ENCODE peak calls at places on chromosomes 7 and 10, in seven cellular contexts. One of them, this sample, is unnamed.
A peak's percentile ranks its signal among the peaks of the same experiment; 100 is the strongest.

GRCh38 chr7:155785536-155785935 is 26.7 kb downstream of the SHH start:
- DNase-seq in neural progenitor cell: no peak
- DNase-seq in BE2C: no peak
- DNase-seq in upper lobe of left lung: no peak
- DNase-seq in right lobe of liver: no peak
- DNase-seq in CD8-positive, alpha-beta memory T cell: no peak
- DNase-seq in testis: no peak
- DNase-seq in this sample: no peak

GRCh38 chr10:123999956-124000615 is 93.3 kb downstream of the CHST15 start:
- DNase-seq in BE2C: no peak
- DNase-seq in testis: no peak
- DNase-seq in upper lobe of left lung: no peak
- DNase-seq in neural progenitor cell: no peak
- DNase-seq in CD8-positive, alpha-beta memory T cell: no peak
- DNase-seq in right lobe of liver: peak; percentile 47
- DNase-seq in this sample: no peak

GRCh38 chr10:133420028-133420427 is 4.4 kb downstream of the SPRN start:
- DNase-seq in BE2C: no peak
- DNase-seq in upper lobe of left lung: no peak
- DNase-seq in neural progenitor cell: no peak
- DNase-seq in CD8-positive, alpha-beta memory T cell: no peak
- DNase-seq in testis: no peak
- DNase-seq in right lobe of liver: no peak
- DNase-seq in this sample: no peak

GRCh38 chr7:38838992-38839391 is 70.0 kb downstream of the VPS41 start:
- DNase-seq in testis: no peak
- DNase-seq in neural progenitor cell: no peak
- DNase-seq in CD8-positive, alpha-beta memory T cell: no peak
- DNase-seq in right lobe of liver: no peak
- DNase-seq in BE2C: no peak
- DNase-seq in upper lobe of left lung: no peak
- DNase-seq in this sample: no peak

GRCh38 chr10:8873310-8873709 is 818.8 kb downstream of the GATA3 start:
- DNase-seq in testis: no peak
- DNase-seq in upper lobe of left lung: no peak
- DNase-seq in BE2C: no peak
- DNase-seq in right lobe of liver: no peak
- DNase-seq in CD8-positive, alpha-beta memory T cell: no peak
- DNase-seq in neural progenitor cell: no peak
- DNase-seq in this sample: no peak

GRCh38 chr10:17229717-17229966 is 1.6 kb downstream of the VIM start:
- DNase-seq in testis: no peak
- DNase-seq in upper lobe of left lung: no peak
- DNase-seq in CD8-positive, alpha-beta memory T cell: no peak
- DNase-seq in BE2C: no peak
- DNase-seq in right lobe of liver: no peak
- DNase-seq in neural progenitor cell: peak; percentile 73
- DNase-seq in this sample: no peak

GRCh38 chr7:131000873-131001272 is 266.9 kb upstream of the KLF14 start:
- DNase-seq in CD8-positive, alpha-beta memory T cell: no peak
- DNase-seq in BE2C: no peak
- DNase-seq in right lobe of liver: no peak
- DNase-seq in testis: no peak
- DNase-seq in neural progenitor cell: no peak
- DNase-seq in upper lobe of left lung: no peak
- DNase-seq in this sample: no peak

GRCh38 chr7:91995391-91995790 is 54.7 kb downstream of the AKAP9 start:
- DNase-seq in right lobe of liver: no peak
- DNase-seq in neural progenitor cell: no peak
- DNase-seq in upper lobe of left lung: no peak
- DNase-seq in CD8-positive, alpha-beta memory T cell: no peak
- DNase-seq in BE2C: no peak
- DNase-seq in testis: no peak
- DNase-seq in this sample: no peak

GRCh38 chr10:117716896-117717295 is 174.3 kb downstream of the EMX2 start:
- DNase-seq in CD8-positive, alpha-beta memory T cell: no peak
- DNase-seq in BE2C: no peak
- DNase-seq in testis: no peak
- DNase-seq in right lobe of liver: no peak
- DNase-seq in neural progenitor cell: no peak
- DNase-seq in upper lobe of left lung: no peak
- DNase-seq in this sample: no peak

GRCh38 chr10:98029149-98030092 is 1.0 kb downstream of the CRTAC1 start:
- DNase-seq in right lobe of liver: no peak
- DNase-seq in neural progenitor cell: peak; percentile 60
- DNase-seq in CD8-positive, alpha-beta memory T cell: no peak
- DNase-seq in testis: no peak
- DNase-seq in BE2C: no peak
- DNase-seq in upper lobe of left lung: no peak
- DNase-seq in this sample: peak; percentile 66

GRCh38 chr10:102845352-102845902 is 8.2 kb upstream of the CYP17A1 start:
- DNase-seq in testis: no peak
- DNase-seq in CD8-positive, alpha-beta memory T cell: no peak
- DNase-seq in right lobe of liver: no peak
- DNase-seq in neural progenitor cell: no peak
- DNase-seq in BE2C: no peak
- DNase-seq in upper lobe of left lung: no peak
- DNase-seq in this sample: no peak

GRCh38 chr10:36534471-36535002 is 590.9 kb upstream of the ANKRD30A start:
- DNase-seq in neural progenitor cell: no peak
- DNase-seq in testis: no peak
- DNase-seq in BE2C: no peak
- DNase-seq in upper lobe of left lung: no peak
- DNase-seq in right lobe of liver: no peak
- DNase-seq in CD8-positive, alpha-beta memory T cell: no peak
- DNase-seq in this sample: no peak

GRCh38 chr7:45035909-45036308 is 35.9 kb downstream of the CCM2 start:
- DNase-seq in right lobe of liver: no peak
- DNase-seq in neural progenitor cell: no peak
- DNase-seq in upper lobe of left lung: no peak
- DNase-seq in testis: no peak
- DNase-seq in BE2C: no peak
- DNase-seq in CD8-positive, alpha-beta memory T cell: no peak
- DNase-seq in this sample: no peak

GRCh38 chr10:103535595-103535994 is 42.1 kb downstream of the NEURL1 start:
- DNase-seq in right lobe of liver: no peak
- DNase-seq in upper lobe of left lung: no peak
- DNase-seq in CD8-positive, alpha-beta memory T cell: no peak
- DNase-seq in neural progenitor cell: no peak
- DNase-seq in testis: no peak
- DNase-seq in BE2C: no peak
- DNase-seq in this sample: no peak

GRCh38 chr10:510415-510881 is 179.0 kb downstream of the DIP2C start:
- DNase-seq in testis: no peak
- DNase-seq in neural progenitor cell: no peak
- DNase-seq in right lobe of liver: no peak
- DNase-seq in upper lobe of left lung: no peak
- DNase-seq in CD8-positive, alpha-beta memory T cell: no peak
- DNase-seq in BE2C: no peak
- DNase-seq in this sample: no peak

GRCh38 chr10:86371116-86371515 is 4.5 kb upstream of the GRID1 start:
- DNase-seq in CD8-positive, alpha-beta memory T cell: no peak
- DNase-seq in BE2C: no peak
- DNase-seq in testis: no peak
- DNase-seq in upper lobe of left lung: no peak
- DNase-seq in neural progenitor cell: no peak
- DNase-seq in right lobe of liver: peak; percentile 24
- DNase-seq in this sample: no peak

GRCh38 chr7:116990056-116990455 is 36.8 kb downstream of the ST7 start:
- DNase-seq in CD8-positive, alpha-beta memory T cell: no peak
- DNase-seq in neural progenitor cell: no peak
- DNase-seq in upper lobe of left lung: no peak
- DNase-seq in right lobe of liver: no peak
- DNase-seq in testis: no peak
- DNase-seq in BE2C: no peak
- DNase-seq in this sample: no peak

GRCh38 chr7:98090116-98090515 is 16.5 kb upstream of the LMTK2 start:
- DNase-seq in right lobe of liver: no peak
- DNase-seq in CD8-positive, alpha-beta memory T cell: no peak
- DNase-seq in BE2C: no peak
- DNase-seq in upper lobe of left lung: no peak
- DNase-seq in testis: no peak
- DNase-seq in neural progenitor cell: no peak
- DNase-seq in this sample: no peak

GRCh38 chr10:118571123-118571522 is 24.3 kb downstream of the PRLHR start:
- DNase-seq in neural progenitor cell: peak; percentile 14
- DNase-seq in BE2C: no peak
- DNase-seq in testis: peak; percentile 60
- DNase-seq in right lobe of liver: no peak
- DNase-seq in upper lobe of left lung: no peak
- DNase-seq in CD8-positive, alpha-beta memory T cell: no peak
- DNase-seq in this sample: no peak

GRCh38 chr7:36943591-36944430 is 219.5 kb upstream of the AOAH start:
- DNase-seq in testis: no peak
- DNase-seq in right lobe of liver: no peak
- DNase-seq in CD8-positive, alpha-beta memory T cell: no peak
- DNase-seq in upper lobe of left lung: no peak
- DNase-seq in BE2C: no peak
- DNase-seq in neural progenitor cell: no peak
- DNase-seq in this sample: no peak

GRCh38 chr7:36941359-36941758 is 217.1 kb upstream of the AOAH start:
- DNase-seq in BE2C: no peak
- DNase-seq in neural progenitor cell: no peak
- DNase-seq in CD8-positive, alpha-beta memory T cell: no peak
- DNase-seq in upper lobe of left lung: no peak
- DNase-seq in testis: no peak
- DNase-seq in right lobe of liver: no peak
- DNase-seq in this sample: no peak

GRCh38 chr7:36942558-36943354 is 218.5 kb upstream of the AOAH start:
- DNase-seq in neural progenitor cell: no peak
- DNase-seq in testis: no peak
- DNase-seq in upper lobe of left lung: no peak
- DNase-seq in right lobe of liver: no peak
- DNase-seq in CD8-positive, alpha-beta memory T cell: no peak
- DNase-seq in BE2C: no peak
- DNase-seq in this sample: no peak

GRCh38 chr7:36939816-36940215 is 215.5 kb upstream of the AOAH start:
- DNase-seq in CD8-positive, alpha-beta memory T cell: no peak
- DNase-seq in BE2C: no peak
- DNase-seq in testis: no peak
- DNase-seq in upper lobe of left lung: no peak
- DNase-seq in right lobe of liver: no peak
- DNase-seq in neural progenitor cell: no peak
- DNase-seq in this sample: no peak

GRCh38 chr7:36942062-36942461 is 217.8 kb upstream of the AOAH start:
- DNase-seq in BE2C: no peak
- DNase-seq in upper lobe of left lung: no peak
- DNase-seq in CD8-positive, alpha-beta memory T cell: no peak
- DNase-seq in neural progenitor cell: no peak
- DNase-seq in testis: no peak
- DNase-seq in right lobe of liver: no peak
- DNase-seq in this sample: no peak
- H3K9me3 ChIP-seq in BE2C: peaks cover 9% of the 10 kb centered on the region
- H3K9me3 ChIP-seq in upper lobe of left lung: peaks cover 27% of the 10 kb centered on the region
- H3K9me3 ChIP-seq in CD8-positive, alpha-beta memory T cell: peaks cover 44% of the 10 kb centered on the region
- H3K9me3 ChIP-seq in neural progenitor cell: peaks cover 9% of the 10 kb centered on the region
- H3K9me3 ChIP-seq in testis: no peaks in the 10 kb centered on the region
- H3K9me3 ChIP-seq in right lobe of liver: peaks cover 2% of the 10 kb centered on the region
- H3K9me3 ChIP-seq in this sample: peaks cover 3% of the 10 kb centered on the region

GRCh38 chr10:109214916-109215740 is 708.2 kb downstream of the XPNPEP1 start:
- DNase-seq in BE2C: no peak
- DNase-seq in upper lobe of left lung: no peak
- DNase-seq in right lobe of liver: no peak
- DNase-seq in testis: no peak
- DNase-seq in CD8-positive, alpha-beta memory T cell: no peak
- DNase-seq in neural progenitor cell: no peak
- DNase-seq in this sample: no peak
- H3K9me3 ChIP-seq in BE2C: no peaks in the 10 kb centered on the region
- H3K9me3 ChIP-seq in upper lobe of left lung: no peaks in the 10 kb centered on the region
- H3K9me3 ChIP-seq in right lobe of liver: no peaks in the 10 kb centered on the region
- H3K9me3 ChIP-seq in testis: no peaks in the 10 kb centered on the region
- H3K9me3 ChIP-seq in CD8-positive, alpha-beta memory T cell: no peaks in the 10 kb centered on the region
- H3K9me3 ChIP-seq in neural progenitor cell: no peaks in the 10 kb centered on the region
- H3K9me3 ChIP-seq in this sample: no peaks in the 10 kb centered on the region

DNA sequence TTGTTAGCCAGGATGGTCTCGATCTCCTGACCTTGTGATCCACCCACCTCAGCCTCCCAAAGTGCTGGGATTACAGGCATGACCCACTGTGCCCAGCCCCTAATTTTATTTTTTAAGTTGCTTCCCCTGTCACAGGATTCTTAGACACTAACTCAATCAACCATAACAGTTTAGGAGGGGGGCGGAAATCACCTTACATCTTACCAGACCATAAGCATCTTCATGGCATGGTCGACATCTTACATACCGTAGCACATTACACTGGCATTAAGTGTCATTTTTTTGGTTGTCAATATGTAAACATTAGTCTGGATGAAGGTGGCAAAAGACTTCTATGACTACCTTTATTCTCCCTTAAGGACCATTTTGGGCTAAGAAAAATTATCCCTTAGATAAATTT is 95.6 kb downstream of the TRIM24 start:
- DNase-seq in CD8-positive, alpha-beta memory T cell: no peak
- DNase-seq in right lobe of liver: no peak
- DNase-seq in testis: no peak
- DNase-seq in BE2C: no peak
- DNase-seq in upper lobe of left lung: no peak
- DNase-seq in neural progenitor cell: no peak
- DNase-seq in this sample: no peak
- H3K9me3 ChIP-seq in CD8-positive, alpha-beta memory T cell: peaks cover 13% of the 10 kb centered on the region
- H3K9me3 ChIP-seq in right lobe of liver: no peaks in the 10 kb centered on the region
- H3K9me3 ChIP-seq in testis: no peaks in the 10 kb centered on the region
- H3K9me3 ChIP-seq in BE2C: no peaks in the 10 kb centered on the region
- H3K9me3 ChIP-seq in upper lobe of left lung: peaks cover 56% of the 10 kb centered on the region
- H3K9me3 ChIP-seq in neural progenitor cell: peaks cover 18% of the 10 kb centered on the region
- H3K9me3 ChIP-seq in this sample: peaks cover 16% of the 10 kb centered on the region

GRCh38 chr7:64992971-64993370 is 2.1 kb upstream of the ZNF117 start:
- DNase-seq in CD8-positive, alpha-beta memory T cell: no peak
- DNase-seq in right lobe of liver: no peak
- DNase-seq in testis: no peak
- DNase-seq in upper lobe of left lung: no peak
- DNase-seq in neural progenitor cell: no peak
- DNase-seq in BE2C: no peak
- DNase-seq in this sample: no peak

GRCh38 chr7:64993901-64994300 is 3.1 kb upstream of the ZNF117 start:
- DNase-seq in upper lobe of left lung: no peak
- DNase-seq in CD8-positive, alpha-beta memory T cell: no peak
- DNase-seq in BE2C: no peak
- DNase-seq in neural progenitor cell: no peak
- DNase-seq in testis: no peak
- DNase-seq in right lobe of liver: no peak
- DNase-seq in this sample: no peak

GRCh38 chr7:64990936-64991335 is at the start of gene ZNF117:
- DNase-seq in upper lobe of left lung: no peak
- DNase-seq in right lobe of liver: no peak
- DNase-seq in CD8-positive, alpha-beta memory T cell: no peak
- DNase-seq in neural progenitor cell: no peak
- DNase-seq in testis: no peak
- DNase-seq in BE2C: no peak
- DNase-seq in this sample: no peak

GRCh38 chr7:64990216-64990615 is 620 bp downstream of the ZNF117 start:
- DNase-seq in upper lobe of left lung: no peak
- DNase-seq in neural progenitor cell: no peak
- DNase-seq in BE2C: no peak
- DNase-seq in CD8-positive, alpha-beta memory T cell: no peak
- DNase-seq in testis: no peak
- DNase-seq in right lobe of liver: no peak
- DNase-seq in this sample: no peak
- H3K9me3 ChIP-seq in upper lobe of left lung: peaks cover 56% of the 10 kb centered on the region
- H3K9me3 ChIP-seq in neural progenitor cell: peaks cover 17% of the 10 kb centered on the region
- H3K9me3 ChIP-seq in BE2C: no peaks in the 10 kb centered on the region
- H3K9me3 ChIP-seq in CD8-positive, alpha-beta memory T cell: peaks cover 34% of the 10 kb centered on the region
- H3K9me3 ChIP-seq in testis: no peaks in the 10 kb centered on the region
- H3K9me3 ChIP-seq in right lobe of liver: no peaks in the 10 kb centered on the region
- H3K9me3 ChIP-seq in this sample: peaks cover 2% of the 10 kb centered on the region